ENCODE peak calls at places on chromosomes 6 and 20, in five cellular contexts. A, P, D, J and G are unnamed samples.

GRCh38 chr6:45590751-45591184 is 213.0 kb upstream of the SUPT3H start:
- DNase-seq in A (no peak), P (no peak), D (no peak), J (no peak), G (no peak)

GRCh38 chr6:4848382-4849068 is 72.3 kb downstream of the CDYL start:
- DNase-seq in A (no peak), P (peak; percentile 62), D (no peak), J (no peak), G (no peak)

GRCh38 chr6:143664171-143664570 is 13.6 kb upstream of the PHACTR2 start:
- DNase-seq in A (no peak), P (no peak), D (no peak), J (no peak), G (no peak)

GRCh38 chr20:64196831-64197418 is 32.7 kb downstream of the MYT1 start:
- DNase-seq in A (no peak), P (no peak), D (no peak), J (no peak), G (no peak)

GRCh38 chr6:145836170-145836569 is 21.6 kb upstream of the FBXO30 start:
- DNase-seq in A (no peak), P (no peak), D (no peak), J (no peak), G (no peak)

GRCh38 chr6:131063028-131063763 is at the start of gene EPB41L2:
- DNase-seq in A (peak; percentile 26), P (peak; percentile 91), D (peak; percentile 44), J (peak; percentile 69), G (peak; percentile 56)

GRCh38 chr6:63598251-63599036 is 26.2 kb downstream of the LOC128125822 start:
- DNase-seq in A (peak; percentile 57), P (peak; percentile 88), D (peak; percentile 46), J (no peak), G (peak; percentile 36)

GRCh38 chr20:48965189-48965910 is 43.8 kb downstream of the ARFGEF2 start:
- DNase-seq in A (no peak), P (no peak), D (no peak), J (no peak), G (no peak)

GRCh38 chr6:6834356-6835342 is 246.1 kb downstream of the LY86 start:
- DNase-seq in A (no peak), P (no peak), D (no peak), J (no peak), G (no peak)

GRCh38 chr20:18312723-18313122 is 24.4 kb downstream of the ZNF133 start:
- DNase-seq in A (no peak), P (no peak), D (no peak), J (no peak), G (no peak)

GRCh38 chr6:98821739-98822405 is 12.5 kb upstream of the POU3F2 start:
- DNase-seq in A (no peak), P (no peak), D (no peak), J (no peak), G (no peak)

GRCh38 chr6:117417851-117418250 is 7.9 kb downstream of the ROS1 start:
- DNase-seq in A (no peak), P (no peak), D (no peak), J (no peak), G (no peak)

GRCh38 chr6:125196613-125197012 is 43.0 kb downstream of the TPD52L1 start:
- DNase-seq in A (no peak), P (no peak), D (no peak), J (no peak), G (no peak)

GRCh38 chr6:31797607-31798006 is 2.1 kb upstream of the VARS1 start:
- DNase-seq in A (no peak), P (no peak), D (no peak), J (no peak), G (no peak)

GRCh38 chr20:47032969-47033578 is 138.4 kb downstream of the EYA2 start:
- DNase-seq in A (no peak), P (peak; percentile 45), D (no peak), J (no peak), G (no peak)

GRCh38 chr20:4195499-4195898 is 180.1 kb upstream of the RNF24 start:
- DNase-seq in A (no peak), P (peak; percentile 61), D (no peak), J (peak; percentile 19), G (no peak)

GRCh38 chr6:17714879-17715860 is 8.4 kb upstream of the NUP153 start:
- DNase-seq in A (no peak), P (no peak), D (no peak), J (no peak), G (no peak)

GRCh38 chr20:42688576-42688975 is 501.1 kb downstream of the PTPRT start:
- DNase-seq in A (no peak), P (no peak), D (no peak), J (no peak), G (no peak)

GRCh38 chr20:45176526-45176925 is 1.8 kb downstream of the PI3 start:
- DNase-seq in A (no peak), P (no peak), D (no peak), J (no peak), G (no peak)

GRCh38 chr6:33289784-33290315 is 449 bp downstream of the PFDN6 start:
- DNase-seq in A (no peak), P (no peak), D (no peak), J (no peak), G (no peak)

GRCh38 chr20:19265646-19266374 is 53.4 kb downstream of the SLC24A3 start:
- DNase-seq in A (no peak), P (peak; percentile 10), D (no peak), J (peak; percentile 27), G (no peak)

GRCh38 chr6:154479388-154480143 is 30.9 kb downstream of the CNKSR3 start:
- DNase-seq in A (no peak), P (no peak), D (no peak), J (no peak), G (no peak)

GRCh38 chr6:14440215-14440890 is 322.8 kb downstream of the CD83 start:
- DNase-seq in A (no peak), P (no peak), D (no peak), J (no peak), G (no peak)

GRCh38 chr6:90440586-90441338 is 144.1 kb upstream of the BACH2 start:
- DNase-seq in A (no peak), P (no peak), D (no peak), J (no peak), G (no peak)

GRCh38 chr20:53683506-53683905 is 89.9 kb upstream of the ZNF217 start:
- DNase-seq in A (no peak), P (no peak), D (no peak), J (no peak), G (no peak)

GRCh38 chr6:96836579-96837137 is 619 bp downstream of the GPR63 start:
- DNase-seq in A (no peak), P (no peak), D (no peak), J (no peak), G (no peak)

GRCh38 chr6:150142304-150142656 is 564 bp upstream of the PPP1R14C start:
- DNase-seq in A (no peak), P (no peak), D (no peak), J (no peak), G (no peak)

GRCh38 chr6:150139533-150139932 is 3.3 kb upstream of the PPP1R14C start:
- DNase-seq in A (no peak), P (no peak), D (no peak), J (no peak), G (no peak)

GRCh38 chr6:150140236-150140969 is 2.4 kb upstream of the PPP1R14C start:
- DNase-seq in A (no peak), P (no peak), D (no peak), J (no peak), G (no peak)

GRCh38 chr6:150134280-150134920 is 8.4 kb upstream of the PPP1R14C start:
- DNase-seq in A (no peak), P (no peak), D (no peak), J (no peak), G (no peak)

DNA sequence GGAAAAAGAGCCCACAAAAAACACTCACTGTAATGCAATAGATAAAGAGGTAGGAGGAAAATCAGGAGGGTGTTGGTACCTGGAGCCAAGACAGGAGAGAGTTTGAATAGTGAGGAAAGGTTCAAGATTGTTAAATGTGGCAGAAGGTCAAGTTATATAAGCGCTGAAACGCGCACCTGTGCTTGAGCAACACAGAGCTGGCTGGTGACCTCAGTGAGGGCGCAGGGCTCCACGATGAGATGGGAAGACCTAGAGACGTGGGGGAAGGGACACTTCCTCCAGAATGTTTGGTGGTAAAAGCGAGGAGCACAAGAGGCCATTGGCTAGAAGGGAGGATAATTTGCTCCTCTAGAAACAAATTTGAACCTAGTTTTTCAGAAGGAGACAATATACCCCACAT is 4.2 kb upstream of the PPP1R14C start:
- DNase-seq in A (no peak), P (no peak), D (no peak), J (no peak), G (no peak)
- TF ChIP-seq POLR2A in A (no peak), P (no peak), D (no peak), J (no peak), G (no peak)

DNA sequence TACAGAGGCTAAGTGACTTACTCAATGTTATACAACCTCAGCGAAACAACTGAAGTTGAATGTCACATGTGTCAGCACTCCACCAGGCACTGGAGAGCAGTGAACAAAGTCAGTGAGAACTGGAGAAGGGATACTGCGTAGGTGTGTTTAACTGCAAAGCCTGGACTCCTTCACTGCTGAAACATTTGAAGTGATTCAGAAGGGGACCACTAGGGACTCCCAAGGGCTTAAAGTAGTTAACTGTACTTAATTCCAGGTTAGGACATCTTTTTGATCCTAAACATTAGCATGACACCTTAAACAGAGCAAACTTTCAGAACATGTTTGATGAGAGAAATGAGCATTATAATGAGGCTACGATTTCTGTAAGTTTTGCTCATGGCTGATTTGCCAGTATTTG is 45.0 kb upstream of the ZBTB24 start:
- DNase-seq in A (no peak), P (peak; percentile 20), D (no peak), J (no peak), G (no peak)
- TF ChIP-seq TAF1 in A (no peak), P (no peak), D (no peak), J (no peak), G (no peak)

DNA sequence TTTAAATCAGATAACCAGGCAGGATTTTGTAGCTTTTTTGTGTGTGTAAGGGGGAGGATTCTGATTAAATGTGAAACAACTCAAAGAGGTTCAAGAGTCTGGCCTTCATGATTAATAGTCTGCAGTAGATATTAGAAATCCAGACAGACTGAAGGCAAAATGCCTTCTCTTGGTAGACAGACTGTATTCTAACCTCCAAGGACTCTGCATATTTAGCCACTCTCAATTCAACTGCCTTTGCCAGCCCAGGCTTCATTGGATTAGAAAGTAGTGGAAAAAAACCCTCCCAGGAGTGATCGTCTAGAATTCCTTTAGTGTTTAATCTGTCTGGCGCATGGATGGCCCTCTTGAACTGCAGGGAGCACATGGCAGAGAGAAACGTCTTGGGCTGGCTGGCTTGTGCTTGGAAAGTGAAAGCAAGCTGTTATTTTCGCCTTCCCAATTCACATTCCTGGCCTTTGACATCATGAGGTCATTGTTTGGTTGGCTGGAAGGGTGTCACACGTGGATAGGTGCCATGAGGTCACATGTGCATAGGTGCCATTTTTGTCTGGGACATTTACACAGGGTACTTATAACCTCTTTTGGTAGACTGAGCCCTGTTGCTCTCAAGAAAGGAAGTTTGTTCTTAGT is 30.8 kb upstream of the NEDD9 start:
- DNase-seq in A (no peak), P (peak; percentile 44), D (no peak), J (no peak), G (no peak)
- TF ChIP-seq POLR2A in A (no peak), P (no peak), D (no peak), J (no peak), G (no peak)

DNA sequence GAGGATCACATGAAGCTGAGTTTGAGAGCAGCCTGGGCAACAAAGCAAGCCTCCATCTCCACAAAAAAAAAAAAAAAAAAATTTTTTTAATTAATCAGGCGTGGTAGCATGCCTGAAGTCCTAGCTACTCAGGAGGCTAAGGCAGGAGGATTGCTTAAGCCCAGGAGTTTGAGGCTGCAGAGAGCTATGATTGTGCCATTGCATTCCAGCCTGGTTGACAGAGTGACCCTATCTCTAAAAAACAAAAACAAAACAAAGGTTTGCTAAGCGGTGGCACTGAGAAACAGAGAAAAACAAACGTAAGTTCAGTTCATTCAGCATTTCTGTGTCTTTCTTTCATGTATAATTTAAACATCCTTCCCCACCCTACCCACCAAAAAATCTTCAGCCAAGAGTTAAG is 78.4 kb downstream of the ANKS1A start:
- DNase-seq in A (no peak), P (no peak), D (no peak), J (no peak), G (no peak)
- TF ChIP-seq TAF1 in A (no peak), P (no peak), D (no peak), J (no peak), G (no peak)